ENCODE peak calls at places on chromosome 19, in four cellular contexts. G is stimulated activated CD8-positive, alpha-beta memory T cell treated with anti-CD3 and anti-CD28 coated beads, Interleukin-4, amount 100 ng/mL, for 24 hours; U is sigmoid colon; B is T-cell. X is an unnamed sample.

GRCh38 chr19:29524912-29525870 is 603 bp upstream of the VSTM2B start:
- DNase-seq in G (no peak), U (no peak), B (no peak), X (no peak)

GRCh38 chr19:46944918-46945628 is 74.6 kb upstream of the NPAS1 start:
- DNase-seq in G (no peak), U (peak; percentile 75), B (no peak), X (no peak)

GRCh38 chr19:10861118-10861651 is 10.2 kb upstream of the CARM1 start:
- DNase-seq in G (no peak), U (no peak), B (peak; percentile 31), X (no peak)

GRCh38 chr19:1673645-1674292 is 21.4 kb upstream of the TCF3 start:
- DNase-seq in G (no peak), U (no peak), B (no peak), X (no peak)

GRCh38 chr19:48741222-48741999 is 1.0 kb upstream of the RASIP1 start:
- DNase-seq in G (no peak), U (no peak), B (peak; percentile 18), X (no peak)

GRCh38 chr19:24159707-24160106 is 72.7 kb downstream of the ZNF254 start:
- DNase-seq in G (no peak), U (no peak), B (no peak), X (no peak)

GRCh38 chr19:42606660-42607351 is 12.1 kb upstream of the CEACAM8 start:
- DNase-seq in G (peak; percentile 26), U (no peak), B (peak; percentile 33), X (peak; percentile 37)

GRCh38 chr19:33472696-33473624 is 48.6 kb downstream of the PEPD start:
- DNase-seq in G (no peak), U (no peak), B (no peak), X (no peak)

GRCh38 chr19:10026744-10027143 is 13.5 kb downstream of the RDH8 start:
- DNase-seq in G (no peak), U (no peak), B (no peak), X (no peak)

GRCh38 chr19:35354898-35355297 is 3.4 kb upstream of the FFAR3 start:
- DNase-seq in G (no peak), U (peak; percentile 14), B (no peak), X (no peak)

GRCh38 chr19:31641591-31641990 is 292.4 kb upstream of the TSHZ3 start:
- DNase-seq in G (no peak), U (no peak), B (no peak), X (no peak)